ENCODE peak calls at places on chromosome 10, in ten cellular contexts. P is GM12865, S is SJSA1, T is adipocyte, D is neuronal stem cell, M is ovary, F is cardiac fibroblast, G is BE2C, U is fibroblast of villous mesenchyme, Y is psoas muscle. A is an unnamed sample.

GRCh38 chr10:80187465-80188409 is 17.6 kb downstream of the ANXA11 start:
- DNase-seq in M (no peak), S (no peak), F (no peak), G (no peak), T (no peak), D (no peak), P (peak; percentile 51), U (peak; percentile 49), Y (peak; percentile 21), A (peak; percentile 62)

GRCh38 chr10:78541528-78542470 is 508.1 kb downstream of the RPS24 start:
- DNase-seq in T (peak; percentile 16), U (peak; percentile 43), F (peak; percentile 51), Y (no peak), D (no peak), P (no peak), G (no peak), M (no peak), S (peak; percentile 90), A (peak; percentile 66)

GRCh38 chr10:92430103-92430502 is 139.1 kb downstream of the MARCHF5 start:
- DNase-seq in P (no peak), M (no peak), F (no peak), G (no peak), T (no peak), S (no peak), Y (no peak), D (no peak), U (no peak), A (no peak)

GRCh38 chr10:92657024-92657423 is 32.7 kb upstream of the HHEX start:
- DNase-seq in T (peak; percentile 10), F (no peak), P (no peak), Y (no peak), G (no peak), M (no peak), U (peak; percentile 36), S (no peak), D (no peak), A (no peak)

GRCh38 chr10:79260803-79261740 is 86.2 kb upstream of the PPIF start:
- DNase-seq in S (no peak), G (peak; percentile 89), T (peak; percentile 42), D (no peak), F (peak; percentile 45), Y (no peak), M (peak; percentile 70), U (peak; percentile 90), P (peak; percentile 36), A (no peak)

GRCh38 chr10:36515313-36515712 is 610.1 kb upstream of the ANKRD30A start:
- DNase-seq in G (peak; percentile 54), M (no peak), Y (no peak), S (no peak), F (no peak), T (no peak), P (no peak), U (no peak), D (no peak), A (no peak)

GRCh38 chr10:27513451-27514191 is 9.5 kb downstream of the RAB18 start:
- DNase-seq in T (peak; percentile 53), P (no peak), G (no peak), U (no peak), Y (no peak), S (no peak), F (peak; percentile 44), M (no peak), D (no peak), A (no peak)

GRCh38 chr10:91880310-91880709 is 29.0 kb downstream of the FGFBP3 start:
- DNase-seq in D (peak; percentile 31), S (no peak), U (no peak), M (no peak), G (no peak), F (peak; percentile 32), T (peak; percentile 56), P (no peak), Y (no peak), A (peak; percentile 21)

DNA sequence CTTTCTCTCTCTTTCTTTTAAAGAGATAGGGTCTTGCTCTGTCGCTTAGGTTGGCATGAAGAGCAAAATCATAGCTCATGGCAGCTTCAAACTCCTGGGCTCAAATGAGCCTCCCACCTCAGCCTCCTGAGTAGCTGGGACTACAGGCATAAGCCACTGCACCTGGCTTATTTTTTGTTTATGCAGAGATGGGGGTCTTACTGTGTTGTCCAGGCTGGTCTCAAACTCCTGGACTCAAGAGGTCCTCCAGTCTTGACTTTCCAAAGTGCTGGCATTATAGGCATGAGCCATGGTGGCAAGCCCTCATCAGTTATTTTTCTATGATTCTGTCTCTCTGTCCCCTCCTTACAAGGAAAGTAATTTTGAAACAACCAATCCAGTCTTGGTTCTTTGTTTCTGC is 1.1 kb upstream of the BAG3 start:
- DNase-seq in T (no peak), D (no peak), U (no peak), F (no peak), S (no peak), G (no peak), Y (no peak), M (no peak), P (no peak), A (no peak)
- H3K4me3 ChIP-seq in T (no peak overlapping the region), D (no peak overlapping the region), U (no peak overlapping the region), F (no peak overlapping the region), S (no peak overlapping the region), G (no peak overlapping the region), Y (no peak overlapping the region), M (no peak overlapping the region), P (no peak overlapping the region), A (no peak overlapping the region)

GRCh38 chr10:89814278-89814677 is 112.9 kb downstream of the KIF20B start:
- DNase-seq in M (no peak), Y (no peak), P (no peak), D (no peak), F (no peak), G (no peak), U (peak; percentile 64), S (no peak), T (no peak), A (no peak)

GRCh38 chr10:89810908-89811515 is 109.6 kb downstream of the KIF20B start:
- DNase-seq in Y (no peak), M (no peak), G (no peak), T (no peak), U (no peak), S (no peak), D (peak; percentile 15), P (no peak), F (no peak), A (no peak)

GRCh38 chr10:89815049-89815853 is 113.9 kb downstream of the KIF20B start:
- DNase-seq in T (no peak), P (no peak), G (no peak), D (no peak), S (no peak), F (no peak), Y (no peak), M (no peak), U (no peak), A (no peak)

DNA sequence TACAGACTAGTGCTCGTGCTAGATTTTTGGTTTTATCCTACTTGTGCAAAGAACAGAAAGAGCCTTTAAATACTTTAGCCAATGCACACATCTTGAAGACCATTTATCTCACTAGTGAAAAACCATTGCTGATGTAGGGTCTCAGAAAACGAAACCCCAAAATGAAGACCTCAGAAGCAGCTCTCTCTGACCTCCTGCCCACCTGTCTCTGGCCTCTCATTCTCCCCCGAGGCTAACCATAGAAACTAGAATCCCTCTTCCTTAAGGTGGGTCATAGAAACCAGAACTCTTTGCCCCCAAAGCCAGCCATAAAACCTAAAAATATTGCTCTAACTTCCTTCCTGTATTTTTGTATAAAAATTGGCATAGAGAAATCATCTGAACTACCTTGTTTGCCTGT is 112.2 kb downstream of the KIF20B start:
- DNase-seq in D (no peak), T (no peak), U (no peak), Y (no peak), F (no peak), M (no peak), G (no peak), P (no peak), S (no peak), A (no peak)
- H3K4me3 ChIP-seq in D (no peak overlapping the region), T (no peak overlapping the region), U (no peak overlapping the region), Y (no peak overlapping the region), F (no peak overlapping the region), M (no peak overlapping the region), G (no peak overlapping the region), P (no peak overlapping the region), S (no peak overlapping the region), A (no peak overlapping the region)

DNA sequence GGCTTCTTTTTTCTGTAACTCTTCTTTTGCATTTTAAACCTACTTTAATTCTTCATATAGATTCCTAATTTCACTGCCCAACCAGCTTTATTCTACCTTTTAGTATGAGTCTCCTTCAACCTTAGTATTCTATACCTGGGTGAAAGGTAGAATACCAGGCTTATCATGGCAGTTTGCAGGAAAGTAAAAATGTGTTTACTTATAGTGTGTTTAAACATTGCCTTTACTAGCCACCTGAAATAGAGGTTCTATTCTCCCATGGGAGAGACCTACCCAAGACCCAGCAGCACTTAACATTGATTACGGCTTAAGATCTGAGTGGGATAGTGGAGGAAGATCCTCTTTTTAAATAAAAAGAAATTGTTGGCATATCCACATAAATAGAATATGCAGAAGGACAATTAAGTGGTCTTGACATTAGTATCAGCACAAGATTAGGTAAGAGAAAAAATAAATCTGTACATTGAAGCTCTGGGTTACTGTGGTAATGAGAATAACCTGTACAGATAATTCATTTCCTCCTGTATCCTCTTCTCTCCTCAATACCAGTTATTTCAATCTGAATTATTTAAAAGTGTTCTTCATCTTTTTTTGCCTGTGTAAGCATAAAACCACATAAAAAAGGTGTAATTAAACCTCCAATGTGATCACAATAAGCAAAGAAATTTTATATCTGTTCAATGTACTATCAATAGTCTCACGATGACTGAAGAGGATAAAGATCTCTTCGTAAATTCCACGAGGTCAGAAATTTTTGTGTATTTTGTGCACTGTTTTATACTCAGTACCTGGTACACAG is 1.4 kb upstream of the MYPN start:
- DNase-seq in P (no peak), U (no peak), G (no peak), T (no peak), S (no peak), M (no peak), F (no peak), D (no peak), Y (no peak), A (no peak)
- H3K4me3 ChIP-seq in P (no peak overlapping the region), U (no peak overlapping the region), G (no peak overlapping the region), T (no peak overlapping the region), S (no peak overlapping the region), M (no peak overlapping the region), F (no peak overlapping the region), D (no peak overlapping the region), Y (peak overlapping the region; percentile 75), A (no peak overlapping the region)

GRCh38 chr10:354901-355617 is 219.8 kb downstream of the ZMYND11 start:
- DNase-seq in P (no peak), Y (no peak), F (no peak), S (no peak), G (no peak), T (no peak), U (no peak), M (no peak), D (no peak), A (no peak)

GRCh38 chr10:359762-360161 is 224.5 kb downstream of the ZMYND11 start:
- DNase-seq in D (no peak), F (no peak), S (no peak), P (no peak), M (no peak), U (no peak), G (no peak), T (no peak), Y (no peak), A (no peak)

GRCh38 chr10:356452-356851 is 221.2 kb downstream of the ZMYND11 start:
- DNase-seq in M (no peak), F (no peak), U (no peak), T (no peak), S (no peak), Y (no peak), P (peak; percentile 17), D (no peak), G (no peak), A (no peak)

GRCh38 chr10:359093-359492 is 223.8 kb downstream of the ZMYND11 start:
- DNase-seq in G (peak; percentile 72), D (no peak), S (no peak), U (no peak), P (no peak), F (no peak), Y (no peak), M (no peak), T (no peak), A (no peak)

GRCh38 chr10:357201-357950 is 222.1 kb downstream of the ZMYND11 start:
- DNase-seq in F (no peak), T (no peak), S (no peak), G (no peak), M (no peak), Y (no peak), P (no peak), U (no peak), D (no peak), A (no peak)
- H3K4me3 ChIP-seq in F (no peak overlapping the region), T (no peak overlapping the region), S (no peak overlapping the region), G (no peak overlapping the region), M (no peak overlapping the region), Y (no peak overlapping the region), P (no peak overlapping the region), U (no peak overlapping the region), D (no peak overlapping the region), A (no peak overlapping the region)